ENCODE peak calls at places on chromosomes 12 and 14, in nine cellular contexts. P is NCI-H510A treated with DMSO at 0.1 percent for 48 hours; H is stimulated activated CD4-positive, alpha-beta T cell treated with anti-CD3 and anti-CD28 coated beads, Interleukin-12 subunit alpha, Interleukin-12 subunit beta, amount 100 ng/mL, for 48 hours; J is dorsolateral prefrontal cortex; I is activated CD8-positive, alpha-beta memory T cell treated with anti-CD3 and anti-CD28 coated beads, Interleukin-2, amount 50 U/mL, for 4 hours; W is fibroblast of pulmonary artery; B is lung; S is transverse colon; U is iPS DF 6.9. G is an unnamed sample.

GRCh38 chr12:79614730-79615129 is 76.0 kb downstream of the PAWR start:
- DNase-seq in P (peak), H (no peak), J (no peak), I (no peak), W (no peak), B (no peak), S (no peak), U (no peak), G (no peak)

GRCh38 chr12:120110550-120111501 is 5.7 kb downstream of the RAB35 start:
- DNase-seq in P (no peak), H (no peak), J (no peak), I (no peak), W (no peak), B (peak), S (peak), U (no peak), G (no peak)

GRCh38 chr14:74425525-74426201 is 347 bp downstream of the SYNDIG1L start:
- DNase-seq in P (no peak), H (peak), J (no peak), I (peak), W (peak), B (no peak), S (peak), U (no peak), G (no peak)

GRCh38 chr12:112664569-112664968 is 127.0 kb upstream of the RPH3A start:
- DNase-seq in P (no peak), H (no peak), J (no peak), I (no peak), W (peak), B (no peak), S (no peak), U (no peak), G (no peak)

GRCh38 chr12:10331642-10332239 is 24.1 kb downstream of the KLRD1 start:
- DNase-seq in P (peak), H (no peak), J (no peak), I (no peak), W (peak), B (no peak), S (no peak), U (no peak), G (no peak)

GRCh38 chr12:14638066-14638465 is 58.3 kb downstream of the GUCY2C start:
- DNase-seq in P (no peak), H (no peak), J (no peak), I (no peak), W (no peak), B (no peak), S (no peak), U (no peak), G (no peak)

GRCh38 chr12:111780615-111781014 is 13.9 kb downstream of the ALDH2 start:
- DNase-seq in P (no peak), H (no peak), J (no peak), I (no peak), W (no peak), B (peak), S (peak), U (no peak), G (no peak)

GRCh38 chr14:101961011-101961721 is 3.2 kb upstream of the DYNC1H1 start:
- DNase-seq in P (peak), H (peak), J (peak), I (peak), W (peak), B (peak), S (peak), U (peak), G (peak)

GRCh38 chr14:81252278-81252677 is 31.5 kb upstream of the GTF2A1 start:
- DNase-seq in P (no peak), H (no peak), J (no peak), I (no peak), W (no peak), B (no peak), S (no peak), U (no peak), G (no peak)

GRCh38 chr14:83993545-83993944 is 1536.4 kb upstream of the FLRT2 start:
- DNase-seq in P (no peak), H (no peak), J (no peak), I (no peak), W (no peak), B (no peak), S (no peak), U (no peak), G (no peak)

GRCh38 chr12:94560416-94561221 is 89.7 kb downstream of the TMCC3 start:
- DNase-seq in P (no peak), H (peak), J (peak), I (no peak), W (peak), B (no peak), S (peak), U (peak), G (peak)

GRCh38 chr12:6828671-6829531 is 694 bp downstream of the P3H3 start:
- DNase-seq in P (no peak), H (no peak), J (no peak), I (peak), W (peak), B (no peak), S (peak), U (no peak), G (no peak)

GRCh38 chr12:58513866-58514265 is 406.4 kb downstream of the LRIG3 start:
- DNase-seq in P (no peak), H (no peak), J (no peak), I (no peak), W (no peak), B (no peak), S (no peak), U (no peak), G (no peak)

GRCh38 chr12:27185234-27186045 is 58.6 kb upstream of the STK38L start:
- DNase-seq in P (no peak), H (no peak), J (no peak), I (no peak), W (peak), B (no peak), S (no peak), U (no peak), G (no peak)

GRCh38 chr12:31000751-31001150 is 72.9 kb upstream of the DDX11 start:
- DNase-seq in P (no peak), H (no peak), J (no peak), I (no peak), W (peak), B (no peak), S (no peak), U (no peak), G (no peak)

GRCh38 chr12:4997939-4998338 is 45.7 kb upstream of the KCNA5 start:
- DNase-seq in P (no peak), H (no peak), J (no peak), I (no peak), W (peak), B (no peak), S (no peak), U (no peak), G (peak)

GRCh38 chr12:7869137-7869536 is 3.6 kb downstream of the SLC2A14 start:
- DNase-seq in P (no peak), H (no peak), J (no peak), I (no peak), W (no peak), B (no peak), S (no peak), U (no peak), G (no peak)

GRCh38 chr12:69901141-69901900 is 76.3 kb downstream of the MYRFL start:
- DNase-seq in P (no peak), H (no peak), J (no peak), I (no peak), W (peak), B (no peak), S (no peak), U (no peak), G (no peak)

GRCh38 chr12:63400318-63400717 is 249.3 kb upstream of the AVPR1A start:
- DNase-seq in P (no peak), H (no peak), J (no peak), I (no peak), W (no peak), B (no peak), S (no peak), U (no peak), G (no peak)

GRCh38 chr12:52713960-52714886 is 10.9 kb upstream of the KRT77 start:
- DNase-seq in P (no peak), H (peak), J (no peak), I (peak), W (no peak), B (no peak), S (no peak), U (no peak), G (no peak)

GRCh38 chr12:122876724-122877123 is 19.2 kb downstream of the VPS37B start:
- DNase-seq in P (no peak), H (no peak), J (no peak), I (no peak), W (no peak), B (no peak), S (no peak), U (no peak), G (no peak)

GRCh38 chr14:61064866-61065265 is 83.8 kb downstream of the SLC38A6 start:
- DNase-seq in P (peak), H (no peak), J (no peak), I (no peak), W (no peak), B (no peak), S (no peak), U (no peak), G (no peak)

GRCh38 chr12:95201056-95201670 is 16.1 kb downstream of the FGD6 start:
- DNase-seq in P (no peak), H (no peak), J (no peak), I (no peak), W (peak), B (no peak), S (no peak), U (no peak), G (no peak)